ENCODE peak calls at places on chromosome 6, in nine cellular contexts. T is right atrium auricular region, I is HCT116, U is left cardiac atrium, J is NCI-H460, X is astrocyte of the spinal cord, O is nephron progenitor cell, F is ovary, N is cardiac muscle cell. Z is an unnamed sample.

GRCh38 chr6:125154184-125155135 is 887 bp downstream of the TPD52L1 start:
- DNase-seq in X (no peak), I (peak), O (peak), J (peak), F (peak), T (no peak), N (no peak), U (peak), Z (peak)

GRCh38 chr6:18323935-18324707 is 59.8 kb upstream of the DEK start:
- DNase-seq in N (peak), F (no peak), O (peak), X (peak), U (no peak), J (peak), T (no peak), I (peak), Z (no peak)

GRCh38 chr6:130937942-130938604 is 110.9 kb downstream of the SMLR1 start:
- DNase-seq in N (peak), O (no peak), I (peak), F (no peak), J (no peak), X (peak), U (no peak), T (no peak), Z (no peak)

GRCh38 chr6:36829919-36830544 is 9.2 kb downstream of the CPNE5 start:
- DNase-seq in I (no peak), J (no peak), X (peak), U (peak), T (peak), N (peak), F (peak), O (no peak), Z (peak)

GRCh38 chr6:165117806-165118205 is 191.6 kb downstream of the C6orf118 start:
- DNase-seq in N (no peak), O (no peak), U (no peak), I (no peak), J (no peak), F (no peak), X (no peak), T (no peak), Z (no peak)

GRCh38 chr6:106444777-106445507 is 84.4 kb downstream of the CRYBG1 start:
- DNase-seq in X (peak), U (no peak), I (peak), F (no peak), T (no peak), J (peak), O (peak), N (peak), Z (no peak)

GRCh38 chr6:83368582-83368981 is 62.3 kb downstream of the ME1 start:
- DNase-seq in U (no peak), X (no peak), O (no peak), N (no peak), J (no peak), T (no peak), F (no peak), I (no peak), Z (no peak)

GRCh38 chr6:26021350-26022165 is 59.0 kb downstream of the TRIM38 start:
- DNase-seq in U (peak), F (peak), T (peak), O (peak), J (peak), I (peak), N (peak), X (peak), Z (peak)

GRCh38 chr6:100426689-100427338 is 37.9 kb downstream of the SIM1 start:
- DNase-seq in J (no peak), N (no peak), I (no peak), F (no peak), O (no peak), U (no peak), X (no peak), T (no peak), Z (no peak)

GRCh38 chr6:45458672-45459071 is 80.9 kb upstream of the SUPT3H start:
- DNase-seq in X (no peak), F (no peak), T (no peak), U (no peak), O (no peak), N (no peak), I (no peak), J (no peak), Z (no peak)

Z was measured in psoas muscle.